ENCODE peak calls at places on chromosomes 11 and 22, in six cellular contexts. E, B, G, R, P and S are unnamed samples.

GRCh38 chr11:71207563-71207962 is 44.8 kb downstream of the SHANK2 start:
- DNase-seq in E (no peak), R (no peak), B (no peak), P (no peak), G (no peak), S (no peak)

GRCh38 chr11:58334708-58335107 is 24.2 kb downstream of the OR5B17 start:
- DNase-seq in R (peak), G (peak), E (no peak), P (no peak), B (peak), S (peak)

GRCh38 chr11:69155302-69156198 is at the start of gene SMIM38:
- DNase-seq in R (no peak), E (no peak), G (no peak), B (no peak), P (no peak), S (no peak)

GRCh38 chr11:134207538-134208239 is 16.1 kb downstream of the NCAPD3 start:
- DNase-seq in E (no peak), B (peak), G (no peak), R (peak), P (peak), S (no peak)

GRCh38 chr11:2826679-2827056 is 58.9 kb downstream of the CDKN1C start:
- DNase-seq in G (no peak), P (peak), R (peak), E (peak), B (no peak), S (no peak)

GRCh38 chr22:37377927-37378326 is 49.4 kb downstream of the ELFN2 start:
- DNase-seq in R (no peak), G (no peak), P (no peak), B (no peak), E (no peak), S (no peak)

GRCh38 chr11:104672897-104673296 is 225.4 kb downstream of the CASP12 start:
- DNase-seq in B (no peak), P (no peak), R (no peak), E (no peak), G (no peak), S (no peak)

GRCh38 chr11:67118059-67118766 is 850 bp upstream of the KDM2A start:
- DNase-seq in E (peak), R (peak), G (no peak), B (peak), P (peak), S (no peak)

GRCh38 chr22:46114518-46115387 is 35.6 kb upstream of the PPARA start:
- DNase-seq in R (peak), G (no peak), P (no peak), E (no peak), B (no peak), S (no peak)

GRCh38 chr11:56151376-56151775 is 8.7 kb downstream of the OR8K5 start:
- DNase-seq in E (no peak), B (no peak), P (no peak), G (no peak), R (no peak), S (no peak)

GRCh38 chr22:46592390-46592872 is 27.8 kb upstream of the GRAMD4 start:
- DNase-seq in B (no peak), E (peak), R (peak), P (peak), G (peak), S (peak)

GRCh38 chr11:73176892-73177155 is 34.7 kb upstream of the FCHSD2 start:
- DNase-seq in E (no peak), G (no peak), B (no peak), R (no peak), P (no peak), S (no peak)

GRCh38 chr11:118401880-118402590 is 629 bp downstream of the ATP5MG start:
- DNase-seq in E (no peak), R (peak), G (peak), P (no peak), B (peak), S (no peak)

GRCh38 chr11:111982019-111982464 is 43.2 kb upstream of the DLAT start:
- DNase-seq in P (peak), G (peak), R (peak), B (peak), E (no peak), S (no peak)

GRCh38 chr11:1113405-1114201 is 38.9 kb downstream of the MUC2 start:
- DNase-seq in G (no peak), R (no peak), E (peak), B (no peak), P (peak), S (no peak)

GRCh38 chr22:50031189-50032091 is 18.9 kb upstream of the IL17REL start:
- DNase-seq in R (no peak), B (no peak), G (no peak), E (no peak), P (no peak), S (no peak)

GRCh38 chr11:33211153-33211552 is 46.0 kb upstream of the HIPK3 start:
- DNase-seq in E (no peak), B (no peak), P (no peak), G (no peak), R (no peak), S (no peak)

GRCh38 chr11:116535954-116536353 is 236.8 kb downstream of the BUD13 start:
- DNase-seq in P (no peak), G (no peak), R (no peak), E (no peak), B (no peak), S (no peak)

GRCh38 chr22:30873661-30874060 is 94.9 kb downstream of the MORC2 start:
- DNase-seq in B (no peak), E (peak), G (no peak), P (no peak), R (no peak), S (no peak)

GRCh38 chr22:30876925-30877553 is 91.5 kb downstream of the MORC2 start:
- DNase-seq in P (peak), G (no peak), R (peak), E (peak), B (no peak), S (peak)

GRCh38 chr22:30876221-30876751 is 92.3 kb downstream of the MORC2 start:
- DNase-seq in E (peak), R (no peak), B (no peak), G (no peak), P (peak), S (no peak)

GRCh38 chr22:30874431-30875370 is 93.9 kb downstream of the MORC2 start:
- DNase-seq in G (no peak), R (no peak), P (peak), E (peak), B (no peak), S (no peak)

DNA sequence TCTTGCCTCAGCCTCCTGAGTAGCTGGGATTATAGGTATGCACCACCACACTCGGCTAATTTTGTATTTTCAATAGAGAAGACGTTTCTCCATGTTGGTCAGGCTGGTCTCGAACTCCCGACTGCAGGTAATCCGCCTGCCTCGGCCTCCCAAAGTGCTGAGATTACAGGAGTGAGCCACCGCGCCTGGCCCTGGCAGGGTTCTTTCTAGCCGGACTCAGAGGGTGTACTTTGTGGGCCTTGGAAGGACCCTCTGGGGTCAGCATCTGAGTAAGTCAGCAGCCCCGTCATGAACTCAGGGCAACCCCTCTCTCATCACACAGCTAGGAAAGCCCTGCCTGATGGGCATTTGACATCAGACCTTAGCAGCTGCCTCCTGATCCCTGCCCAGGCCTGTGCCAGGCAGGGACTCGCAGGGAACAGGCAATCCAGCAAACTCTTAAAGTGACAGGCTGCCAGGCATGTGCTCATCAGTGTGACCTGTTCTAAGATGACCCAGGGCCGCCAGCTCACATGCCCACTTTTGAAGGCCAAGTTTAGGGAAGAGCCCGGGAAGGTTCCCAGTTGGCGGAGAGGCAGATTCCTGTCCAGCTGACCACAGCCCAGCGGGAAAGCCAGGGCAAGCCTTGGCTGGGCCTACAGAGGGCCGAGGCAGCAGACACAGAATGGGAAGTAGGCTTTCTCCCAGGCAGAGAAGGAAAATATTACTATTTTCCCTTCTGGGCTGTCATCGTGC is 92.9 kb downstream of the MORC2 start:
- DNase-seq in R (peak), P (peak), B (no peak), E (peak), G (no peak), S (no peak)
- H3K4me3 ChIP-seq in R (no peak), P (no peak), B (no peak), E (no peak), G (no peak), S (no peak)

GRCh38 chr11:128516467-128516778 is 70.9 kb downstream of the ETS1 start:
- DNase-seq in R (no peak), P (no peak), G (no peak), B (no peak), E (no peak), S (no peak)
- H3K4me3 ChIP-seq in R (peak), P (peak), G (no peak), B (no peak), E (no peak), S (peak)

GRCh38 chr11:5891216-5891800 is 1.7 kb upstream of the OR52E5 start:
- DNase-seq in G (no peak), P (no peak), B (peak), R (peak), E (no peak), S (no peak)
- H3K4me3 ChIP-seq in G (no peak), P (no peak), B (no peak), R (no peak), E (no peak), S (no peak)

GRCh38 chr22:19964701-19965386 is 23.2 kb upstream of the TXNRD2 start:
- DNase-seq in E (no peak), G (no peak), P (peak), B (no peak), R (no peak), S (no peak)

GRCh38 chr22:19961868-19962245 is 20.2 kb upstream of the TXNRD2 start:
- DNase-seq in B (no peak), P (peak), R (no peak), E (no peak), G (no peak), S (no peak)

GRCh38 chr22:19963863-19964642 is 22.4 kb upstream of the TXNRD2 start:
- DNase-seq in E (peak), B (no peak), P (peak), G (no peak), R (no peak), S (no peak)

GRCh38 chr22:19962246-19962908 is 20.8 kb upstream of the TXNRD2 start:
- DNase-seq in G (peak), B (peak), P (peak), R (peak), E (peak), S (no peak)

GRCh38 chr22:19962909-19963806 is 21.5 kb upstream of the TXNRD2 start:
- DNase-seq in E (peak), G (peak), P (peak), B (no peak), R (peak), S (no peak)
- H3K4me3 ChIP-seq in E (no peak), G (no peak), P (no peak), B (no peak), R (no peak), S (no peak)

GRCh38 chr11:12113294-12113693 is 2.9 kb downstream of the MICAL2 start:
- DNase-seq in G (no peak), R (no peak), E (no peak), P (no peak), B (no peak), S (no peak)
- H3K4me3 ChIP-seq in G (peak), R (peak), E (no peak), P (no peak), B (no peak), S (no peak)

GRCh38 chr11:18773104-18773503 is 18.5 kb downstream of the PTPN5 start:
- DNase-seq in E (no peak), G (no peak), P (no peak), R (no peak), B (no peak), S (no peak)
- H3K4me3 ChIP-seq in E (no peak), G (no peak), P (no peak), R (no peak), B (no peak), S (no peak)

GRCh38 chr22:42432020-42432596 is at the start of gene NFAM1:
- DNase-seq in G (no peak), E (peak), R (no peak), B (no peak), P (peak), S (no peak)

GRCh38 chr22:42433754-42434153 is 1.6 kb upstream of the NFAM1 start:
- DNase-seq in G (no peak), E (no peak), P (no peak), B (no peak), R (no peak), S (no peak)

GRCh38 chr22:42434283-42434682 is 2.1 kb upstream of the NFAM1 start:
- DNase-seq in B (no peak), G (no peak), P (peak), R (no peak), E (no peak), S (no peak)

GRCh38 chr22:42431401-42432019 is 693 bp downstream of the NFAM1 start:
- DNase-seq in P (peak), E (no peak), G (no peak), R (no peak), B (no peak), S (no peak)

GRCh38 chr22:42432818-42433217 is 615 bp upstream of the NFAM1 start:
- DNase-seq in B (no peak), P (no peak), R (no peak), G (no peak), E (no peak), S (no peak)
- H3K4me3 ChIP-seq in B (no peak), P (no peak), R (no peak), G (no peak), E (no peak), S (no peak)

GRCh38 chr11:44538375-44539054 is 26.9 kb upstream of the CD82 start:
- DNase-seq in E (peak), P (peak), G (peak), B (peak), R (peak), S (no peak)
- H3K4me3 ChIP-seq in E (no peak), P (no peak), G (no peak), B (no peak), R (no peak), S (no peak)